ENCODE peak calls at places on chromosomes 4 and X, in five cellular contexts. Q, Y, I, H and N are unnamed samples.

GRCh38 chrX:39725928-39726619 is 371.7 kb downstream of the BCOR start:
- DNase-seq in H (no peak), Y (no peak), I (no peak), Q (no peak), N (no peak)

GRCh38 chr4:7862561-7863200 is 77.0 kb downstream of the AFAP1 start:
- DNase-seq in Q (no peak), H (no peak), Y (no peak), I (no peak), N (no peak)

GRCh38 chr4:143356493-143356892 is 19.8 kb downstream of the GAB1 start:
- DNase-seq in Y (no peak), Q (no peak), H (no peak), I (no peak), N (no peak)

GRCh38 chr4:41339812-41340809 is 83.4 kb downstream of the UCHL1 start:
- DNase-seq in Y (peak; percentile 19), I (no peak), Q (no peak), H (no peak), N (no peak)

GRCh38 chrX:140391313-140391712 is 113.6 kb downstream of the SOX3 start:
- DNase-seq in Y (no peak), Q (no peak), I (no peak), H (no peak), N (peak; percentile 43)

GRCh38 chrX:10636851-10637250 is 16.5 kb upstream of the MID1 start:
- DNase-seq in I (no peak), H (no peak), Q (no peak), Y (no peak), N (no peak)

GRCh38 chr4:129545599-129546278 is 449.8 kb downstream of the C4orf33 start:
- DNase-seq in Q (no peak), Y (no peak), I (peak; percentile 67), H (no peak), N (peak; percentile 86)

GRCh38 chr4:181957088-181957487 is 286.1 kb upstream of the TENM3 start:
- DNase-seq in Q (no peak), I (peak; percentile 20), Y (no peak), H (no peak), N (no peak)

GRCh38 chr4:27381806-27382205 is 521.2 kb downstream of the STIM2 start:
- DNase-seq in H (no peak), Y (no peak), Q (no peak), I (no peak), N (no peak)

GRCh38 chr4:139301821-139302611 is at the start of gene NDUFC1:
- DNase-seq in Y (peak; percentile 73), Q (peak; percentile 75), H (peak; percentile 73), I (peak; percentile 39), N (peak; percentile 62)

GRCh38 chr4:153179100-153179499 is 25.1 kb upstream of the TRIM2 start:
- DNase-seq in Q (no peak), Y (no peak), H (no peak), I (no peak), N (no peak)

GRCh38 chr4:183898456-183898855 is 6.7 kb upstream of the STOX2 start:
- DNase-seq in I (no peak), Y (no peak), H (no peak), Q (no peak), N (no peak)

GRCh38 chr4:168699224-168699878 is 202.5 kb downstream of the PALLD start:
- DNase-seq in I (no peak), Q (no peak), Y (no peak), H (no peak), N (peak; percentile 63)

GRCh38 chr4:95545526-95545925 is 3.2 kb downstream of the UNC5C start:
- DNase-seq in Y (no peak), I (no peak), Q (no peak), H (no peak), N (no peak)

GRCh38 chr4:81358173-81358572 is 113.5 kb downstream of the RASGEF1B start:
- DNase-seq in I (no peak), Q (no peak), Y (no peak), H (no peak), N (no peak)

GRCh38 chr4:4426511-4427477 is 39.9 kb downstream of the NSG1 start:
- DNase-seq in Y (no peak), H (no peak), I (no peak), Q (peak; percentile 79), N (no peak)